ENCODE peak calls at places on chromosomes 6 and 20, in six cellular contexts. P is mesenchymal stem cell; B is NAMALWA; N is amniotic stem cell; R is stimulated activated CD4-positive, alpha-beta T cell treated with anti-CD3 and anti-CD28 coated beads, Interleukin-4, amount 100 ng/mL, for 24 hours; U is NCI-H1417. J is an unnamed sample.

GRCh38 chr6:111591370-111591900 is 14.2 kb downstream of the TRAF3IP2 start:
- DNase-seq in P (peak; percentile 99), B (no peak), N (peak; percentile 99), R (no peak), U (no peak), J (no peak)

GRCh38 chr20:52864895-52865590 is 107.1 kb upstream of the TSHZ2 start:
- DNase-seq in P (no peak), B (no peak), N (no peak), R (no peak), U (no peak), J (no peak)

GRCh38 chr20:49630396-49630951 is 62.5 kb upstream of the PTGIS start:
- DNase-seq in P (no peak), B (peak; percentile 69), N (no peak), R (no peak), U (no peak), J (no peak)

GRCh38 chr6:29553268-29554057 is 6.1 kb downstream of the UBD start:
- DNase-seq in P (peak; percentile 56), B (no peak), N (no peak), R (no peak), U (no peak), J (no peak)

GRCh38 chr6:90230547-90231240 is 65.9 kb downstream of the BACH2 start:
- DNase-seq in P (no peak), B (no peak), N (no peak), R (no peak), U (no peak), J (no peak)

GRCh38 chr6:71473908-71474307 is 185.3 kb downstream of the OGFRL1 start:
- DNase-seq in P (peak; percentile 96), B (no peak), N (peak; percentile 17), R (no peak), U (no peak), J (no peak)

GRCh38 chr6:113290684-113291083 is 566.5 kb upstream of the MARCKS start:
- DNase-seq in P (no peak), B (no peak), N (no peak), R (no peak), U (no peak), J (no peak)

GRCh38 chr20:34375977-34376430 is 12.9 kb downstream of the ITCH start:
- DNase-seq in P (no peak), B (no peak), N (no peak), R (no peak), U (no peak), J (no peak)

GRCh38 chr6:158763440-158764187 is 55.6 kb downstream of the EZR start:
- DNase-seq in P (no peak), B (no peak), N (no peak), R (no peak), U (no peak), J (no peak)

GRCh38 chr6:62283828-62284411 is 2.1 kb downstream of the KHDRBS2 start:
- DNase-seq in P (peak; percentile 43), B (peak; percentile 63), N (no peak), R (no peak), U (peak; percentile 27), J (no peak)

GRCh38 chr6:13729891-13730290 is 18.3 kb upstream of the RANBP9 start:
- DNase-seq in P (peak; percentile 15), B (no peak), N (no peak), R (no peak), U (no peak), J (no peak)

GRCh38 chr6:37994238-37994637 is 174.7 kb downstream of the ZFAND3 start:
- DNase-seq in P (no peak), B (no peak), N (no peak), R (no peak), U (no peak), J (no peak)

J was measured in nucleus accumbens.